ENCODE peak calls at places on chromosomes 4 and X, in nine cellular contexts. One of them, this sample, is unnamed.

GRCh38 chr4:10917475-10918103 is 233.0 kb upstream of the CLNK start:
- DNase-seq in heart right ventricle: no peak
- DNase-seq in cardiac fibroblast: no peak
- DNase-seq in GM23338: no peak
- DNase-seq in mucosa of descending colon: peak
- DNase-seq in AG10803: no peak
- DNase-seq in GM12878: no peak
- DNase-seq in left lung: no peak
- DNase-seq in transverse colon: no peak
- DNase-seq in this sample: no peak

GRCh38 chr4:54155936-54156335 is 56.0 kb downstream of the GSX2 start:
- DNase-seq in heart right ventricle: no peak
- DNase-seq in cardiac fibroblast: no peak
- DNase-seq in GM23338: no peak
- DNase-seq in mucosa of descending colon: no peak
- DNase-seq in AG10803: no peak
- DNase-seq in GM12878: no peak
- DNase-seq in left lung: no peak
- DNase-seq in transverse colon: no peak
- DNase-seq in this sample: peak

GRCh38 chr4:79044260-79044659 is 105.0 kb upstream of the PAQR3 start:
- DNase-seq in heart right ventricle: no peak
- DNase-seq in cardiac fibroblast: no peak
- DNase-seq in GM23338: no peak
- DNase-seq in mucosa of descending colon: no peak
- DNase-seq in AG10803: no peak
- DNase-seq in GM12878: no peak
- DNase-seq in left lung: no peak
- DNase-seq in transverse colon: no peak
- DNase-seq in this sample: no peak

GRCh38 chrX:31353095-31353494 is 281.3 kb upstream of the FTHL17 start:
- DNase-seq in heart right ventricle: no peak
- DNase-seq in cardiac fibroblast: peak
- DNase-seq in GM23338: no peak
- DNase-seq in mucosa of descending colon: no peak
- DNase-seq in AG10803: peak
- DNase-seq in GM12878: no peak
- DNase-seq in left lung: no peak
- DNase-seq in transverse colon: no peak
- DNase-seq in this sample: no peak

GRCh38 chr4:174523003-174523693 is 860 bp upstream of the HPGD start:
- DNase-seq in heart right ventricle: no peak
- DNase-seq in cardiac fibroblast: peak
- DNase-seq in GM23338: peak
- DNase-seq in mucosa of descending colon: no peak
- DNase-seq in AG10803: peak
- DNase-seq in GM12878: no peak
- DNase-seq in left lung: no peak
- DNase-seq in transverse colon: peak
- DNase-seq in this sample: peak

GRCh38 chrX:101749436-101749835 is 89.8 kb upstream of the ARMCX2 start:
- DNase-seq in heart right ventricle: no peak
- DNase-seq in cardiac fibroblast: no peak
- DNase-seq in GM23338: no peak
- DNase-seq in mucosa of descending colon: no peak
- DNase-seq in AG10803: peak
- DNase-seq in GM12878: no peak
- DNase-seq in left lung: no peak
- DNase-seq in transverse colon: no peak
- DNase-seq in this sample: no peak

GRCh38 chrX:13899607-13900006 is 82.7 kb upstream of the GPM6B start:
- DNase-seq in heart right ventricle: no peak
- DNase-seq in cardiac fibroblast: peak
- DNase-seq in GM23338: no peak
- DNase-seq in mucosa of descending colon: no peak
- DNase-seq in AG10803: peak
- DNase-seq in GM12878: no peak
- DNase-seq in left lung: no peak
- DNase-seq in transverse colon: no peak
- DNase-seq in this sample: peak

GRCh38 chr4:108417923-108418322 is 202.5 kb upstream of the RPL34 start:
- DNase-seq in heart right ventricle: no peak
- DNase-seq in cardiac fibroblast: no peak
- DNase-seq in GM23338: no peak
- DNase-seq in mucosa of descending colon: no peak
- DNase-seq in AG10803: no peak
- DNase-seq in GM12878: no peak
- DNase-seq in left lung: no peak
- DNase-seq in transverse colon: no peak
- DNase-seq in this sample: no peak

GRCh38 chr4:17468638-17469221 is 43.2 kb downstream of the QDPR start:
- DNase-seq in heart right ventricle: no peak
- DNase-seq in cardiac fibroblast: peak
- DNase-seq in GM23338: peak
- DNase-seq in mucosa of descending colon: no peak
- DNase-seq in AG10803: peak
- DNase-seq in GM12878: no peak
- DNase-seq in left lung: no peak
- DNase-seq in transverse colon: no peak
- DNase-seq in this sample: peak

GRCh38 chr4:142353149-142353738 is 492.9 kb downstream of the INPP4B start:
- DNase-seq in heart right ventricle: no peak
- DNase-seq in cardiac fibroblast: peak
- DNase-seq in GM23338: peak
- DNase-seq in mucosa of descending colon: no peak
- DNase-seq in AG10803: peak
- DNase-seq in GM12878: no peak
- DNase-seq in left lung: no peak
- DNase-seq in transverse colon: no peak
- DNase-seq in this sample: peak

GRCh38 chr4:173525118-173526033 is 4.7 kb downstream of the HAND2 start:
- DNase-seq in heart right ventricle: peak
- DNase-seq in cardiac fibroblast: peak
- DNase-seq in GM23338: peak
- DNase-seq in mucosa of descending colon: no peak
- DNase-seq in AG10803: no peak
- DNase-seq in GM12878: no peak
- DNase-seq in left lung: no peak
- DNase-seq in transverse colon: no peak
- DNase-seq in this sample: peak

GRCh38 chrX:150456941-150457340 is 93.8 kb downstream of the MAMLD1 start:
- DNase-seq in heart right ventricle: no peak
- DNase-seq in cardiac fibroblast: no peak
- DNase-seq in GM23338: no peak
- DNase-seq in mucosa of descending colon: no peak
- DNase-seq in AG10803: no peak
- DNase-seq in GM12878: no peak
- DNase-seq in left lung: no peak
- DNase-seq in transverse colon: no peak
- DNase-seq in this sample: no peak

GRCh38 chrX:150454508-150455219 is 91.5 kb downstream of the MAMLD1 start:
- DNase-seq in heart right ventricle: no peak
- DNase-seq in cardiac fibroblast: no peak
- DNase-seq in GM23338: no peak
- DNase-seq in mucosa of descending colon: no peak
- DNase-seq in AG10803: no peak
- DNase-seq in GM12878: no peak
- DNase-seq in left lung: no peak
- DNase-seq in transverse colon: no peak
- DNase-seq in this sample: no peak

GRCh38 chrX:150455220-150455618 is 92.1 kb downstream of the MAMLD1 start:
- DNase-seq in heart right ventricle: no peak
- DNase-seq in cardiac fibroblast: no peak
- DNase-seq in GM23338: no peak
- DNase-seq in mucosa of descending colon: no peak
- DNase-seq in AG10803: no peak
- DNase-seq in GM12878: no peak
- DNase-seq in left lung: no peak
- DNase-seq in transverse colon: no peak
- DNase-seq in this sample: no peak

GRCh38 chrX:150454083-150454482 is 91.0 kb downstream of the MAMLD1 start:
- DNase-seq in heart right ventricle: no peak
- DNase-seq in cardiac fibroblast: no peak
- DNase-seq in GM23338: no peak
- DNase-seq in mucosa of descending colon: no peak
- DNase-seq in AG10803: no peak
- DNase-seq in GM12878: no peak
- DNase-seq in left lung: no peak
- DNase-seq in transverse colon: no peak
- DNase-seq in this sample: no peak

GRCh38 chrX:150456466-150456865 is 93.3 kb downstream of the MAMLD1 start:
- DNase-seq in heart right ventricle: no peak
- DNase-seq in cardiac fibroblast: no peak
- DNase-seq in GM23338: no peak
- DNase-seq in mucosa of descending colon: no peak
- DNase-seq in AG10803: no peak
- DNase-seq in GM12878: no peak
- DNase-seq in left lung: no peak
- DNase-seq in transverse colon: no peak
- DNase-seq in this sample: no peak
- TF ChIP-seq CTCF in heart right ventricle: no peak
- TF ChIP-seq CTCF in cardiac fibroblast: no peak
- TF ChIP-seq CTCF in GM23338: no peak
- TF ChIP-seq CTCF in mucosa of descending colon: no peak
- TF ChIP-seq CTCF in AG10803: no peak
- TF ChIP-seq CTCF in GM12878: no peak
- TF ChIP-seq CTCF in left lung: no peak
- TF ChIP-seq CTCF in transverse colon: no peak
- TF ChIP-seq CTCF in this sample: no peak

GRCh38 chrX:47572773-47573333 is 9.4 kb upstream of the TIMP1 start:
- DNase-seq in heart right ventricle: no peak
- DNase-seq in cardiac fibroblast: no peak
- DNase-seq in GM23338: no peak
- DNase-seq in mucosa of descending colon: no peak
- DNase-seq in AG10803: no peak
- DNase-seq in GM12878: no peak
- DNase-seq in left lung: no peak
- DNase-seq in transverse colon: no peak
- DNase-seq in this sample: no peak

GRCh38 chrX:47574609-47575325 is 7.5 kb upstream of the TIMP1 start:
- DNase-seq in heart right ventricle: no peak
- DNase-seq in cardiac fibroblast: no peak
- DNase-seq in GM23338: peak
- DNase-seq in mucosa of descending colon: no peak
- DNase-seq in AG10803: no peak
- DNase-seq in GM12878: no peak
- DNase-seq in left lung: no peak
- DNase-seq in transverse colon: no peak
- DNase-seq in this sample: no peak

GRCh38 chrX:47573334-47574095 is 8.7 kb upstream of the TIMP1 start:
- DNase-seq in heart right ventricle: peak
- DNase-seq in cardiac fibroblast: peak
- DNase-seq in GM23338: peak
- DNase-seq in mucosa of descending colon: peak
- DNase-seq in AG10803: peak
- DNase-seq in GM12878: no peak
- DNase-seq in left lung: no peak
- DNase-seq in transverse colon: peak
- DNase-seq in this sample: peak

GRCh38 chrX:47576021-47576898 is 6.0 kb upstream of the TIMP1 start:
- DNase-seq in heart right ventricle: no peak
- DNase-seq in cardiac fibroblast: no peak
- DNase-seq in GM23338: no peak
- DNase-seq in mucosa of descending colon: no peak
- DNase-seq in AG10803: no peak
- DNase-seq in GM12878: no peak
- DNase-seq in left lung: no peak
- DNase-seq in transverse colon: no peak
- DNase-seq in this sample: no peak

GRCh38 chrX:47574096-47574553 is 8.1 kb upstream of the TIMP1 start:
- DNase-seq in heart right ventricle: no peak
- DNase-seq in cardiac fibroblast: no peak
- DNase-seq in GM23338: peak
- DNase-seq in mucosa of descending colon: no peak
- DNase-seq in AG10803: no peak
- DNase-seq in GM12878: no peak
- DNase-seq in left lung: no peak
- DNase-seq in transverse colon: no peak
- DNase-seq in this sample: no peak
- H3K4me3 ChIP-seq in heart right ventricle: peak
- H3K4me3 ChIP-seq in cardiac fibroblast: no peak
- H3K4me3 ChIP-seq in GM23338: peak
- H3K4me3 ChIP-seq in mucosa of descending colon: no peak
- H3K4me3 ChIP-seq in AG10803: no peak
- H3K4me3 ChIP-seq in GM12878: no peak
- H3K4me3 ChIP-seq in left lung: no peak
- H3K4me3 ChIP-seq in transverse colon: no peak
- H3K4me3 ChIP-seq in this sample: no peak

GRCh38 chr4:957581-958313 is 15.6 kb downstream of the DGKQ start:
- DNase-seq in heart right ventricle: peak
- DNase-seq in cardiac fibroblast: no peak
- DNase-seq in GM23338: no peak
- DNase-seq in mucosa of descending colon: peak
- DNase-seq in AG10803: no peak
- DNase-seq in GM12878: no peak
- DNase-seq in left lung: peak
- DNase-seq in transverse colon: no peak
- DNase-seq in this sample: no peak
- TF ChIP-seq CTCF in heart right ventricle: no peak
- TF ChIP-seq CTCF in cardiac fibroblast: no peak
- TF ChIP-seq CTCF in GM23338: no peak
- TF ChIP-seq CTCF in mucosa of descending colon: no peak
- TF ChIP-seq CTCF in AG10803: no peak
- TF ChIP-seq CTCF in GM12878: no peak
- TF ChIP-seq CTCF in left lung: no peak
- TF ChIP-seq CTCF in transverse colon: no peak
- TF ChIP-seq CTCF in this sample: no peak

DNA sequence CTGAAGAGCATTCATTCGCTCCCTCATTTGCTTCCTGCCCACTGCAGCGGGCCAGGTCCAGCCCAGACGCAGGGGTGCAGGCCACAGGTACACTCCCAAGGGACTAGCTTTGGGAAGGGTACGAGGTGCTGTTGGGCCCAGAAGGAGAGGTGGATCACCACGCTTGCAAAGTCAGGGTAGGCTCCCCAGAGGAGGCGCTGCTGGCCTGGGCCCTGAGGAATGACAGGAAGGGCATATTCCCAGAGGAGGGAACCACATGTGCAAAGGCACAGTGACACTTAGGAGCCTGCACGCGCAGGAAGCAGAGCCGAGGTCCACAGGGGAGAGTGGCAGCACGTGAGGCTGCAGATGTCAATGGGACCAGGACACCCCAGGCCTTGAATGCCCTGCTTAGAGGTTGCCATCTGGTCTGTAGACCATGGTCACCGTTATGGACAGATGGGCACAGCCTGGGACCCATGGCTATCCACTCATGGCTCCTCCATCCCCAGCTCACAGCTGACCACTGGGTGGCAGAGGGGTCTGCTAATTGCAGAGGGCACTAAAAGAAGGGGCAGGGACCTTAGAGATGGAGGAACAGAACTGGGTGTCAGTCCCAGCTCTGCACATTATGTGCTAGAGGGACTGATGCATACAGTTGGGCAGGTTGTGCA is 7.9 kb downstream of the HTRA3 start:
- DNase-seq in heart right ventricle: peak
- DNase-seq in cardiac fibroblast: no peak
- DNase-seq in GM23338: no peak
- DNase-seq in mucosa of descending colon: peak
- DNase-seq in AG10803: no peak
- DNase-seq in GM12878: no peak
- DNase-seq in left lung: no peak
- DNase-seq in transverse colon: no peak
- DNase-seq in this sample: no peak
- H3K4me3 ChIP-seq in heart right ventricle: no peak
- H3K4me3 ChIP-seq in cardiac fibroblast: no peak
- H3K4me3 ChIP-seq in GM23338: no peak
- H3K4me3 ChIP-seq in mucosa of descending colon: no peak
- H3K4me3 ChIP-seq in AG10803: no peak
- H3K4me3 ChIP-seq in GM12878: no peak
- H3K4me3 ChIP-seq in left lung: no peak
- H3K4me3 ChIP-seq in transverse colon: no peak
- H3K4me3 ChIP-seq in this sample: no peak

This sample was measured in fibroblast of the aortic adventitia.